ENCODE peak calls at places on chromosomes 3 and 15, in eight cellular contexts. A, Q, V, D, N, K, X and P are unnamed samples.

GRCh38 chr3:106688463-106688862 is 688.8 kb upstream of the CCDC54 start:
- DNase-seq in A (no peak), Q (no peak), V (peak), D (no peak), N (no peak), K (peak), X (peak), P (no peak)

GRCh38 chr3:146589899-146590508 is 15.1 kb downstream of the PLSCR5 start:
- DNase-seq in A (no peak), Q (peak), V (peak), D (no peak), N (no peak), K (peak), X (peak), P (no peak)

GRCh38 chr3:127709320-127710060 is 36.7 kb downstream of the ABTB1 start:
- DNase-seq in A (no peak), Q (no peak), V (peak), D (no peak), N (peak), K (peak), X (peak), P (no peak)

GRCh38 chr15:72616491-72617210 is 37.8 kb upstream of the GOLGA6B start:
- DNase-seq in A (no peak), Q (no peak), V (no peak), D (no peak), N (no peak), K (no peak), X (no peak), P (no peak)

GRCh38 chr3:6861331-6861988 is 545 bp downstream of the GRM7 start:
- DNase-seq in A (no peak), Q (no peak), V (no peak), D (peak), N (peak), K (no peak), X (peak), P (no peak)

GRCh38 chr3:185175370-185175987 is 22.6 kb upstream of the C3orf70 start:
- DNase-seq in A (no peak), Q (peak), V (peak), D (peak), N (peak), K (no peak), X (peak), P (no peak)

GRCh38 chr3:140467104-140467577 is 210.7 kb upstream of the TRIM42 start:
- DNase-seq in A (no peak), Q (no peak), V (peak), D (no peak), N (no peak), K (peak), X (peak), P (peak)

GRCh38 chr3:88462241-88462640 is 312.5 kb downstream of the C3orf38 start:
- DNase-seq in A (no peak), Q (no peak), V (peak), D (no peak), N (no peak), K (no peak), X (no peak), P (no peak)

GRCh38 chr15:69954726-69955125 is 143.0 kb downstream of the TLE3 start:
- DNase-seq in A (no peak), Q (no peak), V (no peak), D (no peak), N (no peak), K (no peak), X (no peak), P (no peak)

GRCh38 chr3:134904796-134905646 is 110.0 kb downstream of the EPHB1 start:
- DNase-seq in A (no peak), Q (no peak), V (no peak), D (no peak), N (no peak), K (no peak), X (no peak), P (no peak)

GRCh38 chr3:150738688-150739087 is 24.3 kb downstream of the SIAH2 start:
- DNase-seq in A (no peak), Q (no peak), V (peak), D (no peak), N (no peak), K (peak), X (no peak), P (no peak)

GRCh38 chr15:59676565-59676964 is 12.6 kb downstream of the BNIP2 start:
- DNase-seq in A (no peak), Q (no peak), V (no peak), D (no peak), N (no peak), K (no peak), X (no peak), P (no peak)

GRCh38 chr3:24096271-24096670 is 151.2 kb downstream of the NR1D2 start:
- DNase-seq in A (no peak), Q (no peak), V (no peak), D (no peak), N (no peak), K (no peak), X (no peak), P (no peak)

GRCh38 chr15:45101749-45102148 is 12.2 kb downstream of the DUOX2 start:
- DNase-seq in A (no peak), Q (no peak), V (no peak), D (no peak), N (no peak), K (no peak), X (no peak), P (no peak)

GRCh38 chr3:35760147-35760546 is 120.8 kb downstream of the ARPP21 start:
- DNase-seq in A (no peak), Q (no peak), V (no peak), D (no peak), N (no peak), K (no peak), X (no peak), P (no peak)

GRCh38 chr15:59042041-59042440 is 54.6 kb downstream of the RNF111 start:
- DNase-seq in A (no peak), Q (no peak), V (no peak), D (no peak), N (no peak), K (no peak), X (no peak), P (no peak)

GRCh38 chr15:90364251-90364650 is 12.2 kb downstream of the ZNF774 start:
- DNase-seq in A (no peak), Q (no peak), V (peak), D (no peak), N (no peak), K (peak), X (peak), P (no peak)

GRCh38 chr3:38649500-38650247 is at the start of gene SCN5A:
- DNase-seq in A (no peak), Q (peak), V (no peak), D (no peak), N (peak), K (peak), X (no peak), P (no peak)

GRCh38 chr15:83698294-83698693 is 44.4 kb downstream of the ADAMTSL3 start:
- DNase-seq in A (no peak), Q (peak), V (peak), D (no peak), N (no peak), K (peak), X (peak), P (peak)

GRCh38 chr15:67110958-67111864 is 45.8 kb downstream of the SMAD3 start:
- DNase-seq in A (no peak), Q (no peak), V (peak), D (no peak), N (no peak), K (no peak), X (no peak), P (no peak)

GRCh38 chr3:196694202-196694638 is 17.8 kb downstream of the CEP19 start:
- DNase-seq in A (no peak), Q (no peak), V (peak), D (no peak), N (no peak), K (peak), X (no peak), P (no peak)

GRCh38 chr15:101288905-101289513 is 6.0 kb downstream of the SNRPA1 start:
- DNase-seq in A (no peak), Q (peak), V (peak), D (no peak), N (no peak), K (peak), X (no peak), P (no peak)

GRCh38 chr15:68653795-68654194 is 75.0 kb downstream of the CORO2B start:
- DNase-seq in A (no peak), Q (no peak), V (no peak), D (no peak), N (no peak), K (no peak), X (no peak), P (no peak)

GRCh38 chr3:50345586-50345985 is at the start of gene ZMYND10:
- DNase-seq in A (peak), Q (peak), V (peak), D (peak), N (peak), K (peak), X (peak), P (peak)

GRCh38 chr15:91133511-91133910 is 33.5 kb downstream of the SV2B start:
- DNase-seq in A (no peak), Q (no peak), V (no peak), D (no peak), N (peak), K (no peak), X (no peak), P (no peak)

GRCh38 chr3:161104561-161105551 is at the start of gene B3GALNT1:
- DNase-seq in A (no peak), Q (peak), V (peak), D (peak), N (peak), K (peak), X (peak), P (peak)

GRCh38 chr15:76058714-76059319 is 968 bp upstream of the TMEM266 start:
- DNase-seq in A (no peak), Q (peak), V (peak), D (peak), N (peak), K (peak), X (peak), P (no peak)

GRCh38 chr3:5051772-5052171 is 70.3 kb upstream of the ARL8B start:
- DNase-seq in A (no peak), Q (no peak), V (no peak), D (no peak), N (no peak), K (no peak), X (no peak), P (no peak)

GRCh38 chr3:100603449-100603848 is 6.0 kb upstream of the ADGRG7 start:
- DNase-seq in A (no peak), Q (no peak), V (peak), D (no peak), N (peak), K (peak), X (peak), P (no peak)

GRCh38 chr3:100482181-100482580 is 10.2 kb upstream of the TMEM45A start:
- DNase-seq in A (no peak), Q (no peak), V (no peak), D (no peak), N (no peak), K (no peak), X (no peak), P (no peak)

GRCh38 chr3:115819785-115820384 is 196.6 kb downstream of the GAP43 start:
- DNase-seq in A (peak), Q (peak), V (peak), D (no peak), N (peak), K (peak), X (peak), P (peak)

GRCh38 chr3:9859530-9860025 is 15.8 kb upstream of the RPUSD3 start:
- DNase-seq in A (no peak), Q (no peak), V (no peak), D (no peak), N (no peak), K (no peak), X (no peak), P (no peak)

GRCh38 chr3:9866639-9867038 is 13.4 kb downstream of the CIDEC start:
- DNase-seq in A (no peak), Q (no peak), V (peak), D (no peak), N (no peak), K (peak), X (no peak), P (peak)

GRCh38 chr3:9861626-9862130 is 17.9 kb upstream of the RPUSD3 start:
- DNase-seq in A (no peak), Q (no peak), V (no peak), D (no peak), N (no peak), K (no peak), X (no peak), P (no peak)

GRCh38 chr3:9861201-9861600 is 17.4 kb upstream of the RPUSD3 start:
- DNase-seq in A (no peak), Q (no peak), V (no peak), D (no peak), N (no peak), K (no peak), X (no peak), P (no peak)

GRCh38 chr3:9862391-9863235 is 17.4 kb downstream of the CIDEC start:
- DNase-seq in A (peak), Q (peak), V (peak), D (no peak), N (peak), K (peak), X (peak), P (peak)
- TF ChIP-seq CTCF in A (no peak), Q (peak), V (peak), D (no peak), N (peak), K (peak), X (peak), P (no peak)

GRCh38 chr3:57078366-57079220 is 18.1 kb downstream of the SPATA12 start:
- DNase-seq in A (no peak), Q (peak), V (peak), D (no peak), N (peak), K (peak), X (peak), P (peak)
- TF ChIP-seq CTCF in A (no peak), Q (no peak), V (no peak), D (no peak), N (no peak), K (no peak), X (peak), P (no peak)

GRCh38 chr3:113745273-113746068 is 578 bp downstream of the NAA50 start:
- DNase-seq in A (peak), Q (peak), V (peak), D (peak), N (peak), K (peak), X (peak), P (peak)
- TF ChIP-seq CTCF in A (peak), Q (peak), V (peak), D (peak), N (peak), K (peak), X (peak), P (peak)

DNA sequence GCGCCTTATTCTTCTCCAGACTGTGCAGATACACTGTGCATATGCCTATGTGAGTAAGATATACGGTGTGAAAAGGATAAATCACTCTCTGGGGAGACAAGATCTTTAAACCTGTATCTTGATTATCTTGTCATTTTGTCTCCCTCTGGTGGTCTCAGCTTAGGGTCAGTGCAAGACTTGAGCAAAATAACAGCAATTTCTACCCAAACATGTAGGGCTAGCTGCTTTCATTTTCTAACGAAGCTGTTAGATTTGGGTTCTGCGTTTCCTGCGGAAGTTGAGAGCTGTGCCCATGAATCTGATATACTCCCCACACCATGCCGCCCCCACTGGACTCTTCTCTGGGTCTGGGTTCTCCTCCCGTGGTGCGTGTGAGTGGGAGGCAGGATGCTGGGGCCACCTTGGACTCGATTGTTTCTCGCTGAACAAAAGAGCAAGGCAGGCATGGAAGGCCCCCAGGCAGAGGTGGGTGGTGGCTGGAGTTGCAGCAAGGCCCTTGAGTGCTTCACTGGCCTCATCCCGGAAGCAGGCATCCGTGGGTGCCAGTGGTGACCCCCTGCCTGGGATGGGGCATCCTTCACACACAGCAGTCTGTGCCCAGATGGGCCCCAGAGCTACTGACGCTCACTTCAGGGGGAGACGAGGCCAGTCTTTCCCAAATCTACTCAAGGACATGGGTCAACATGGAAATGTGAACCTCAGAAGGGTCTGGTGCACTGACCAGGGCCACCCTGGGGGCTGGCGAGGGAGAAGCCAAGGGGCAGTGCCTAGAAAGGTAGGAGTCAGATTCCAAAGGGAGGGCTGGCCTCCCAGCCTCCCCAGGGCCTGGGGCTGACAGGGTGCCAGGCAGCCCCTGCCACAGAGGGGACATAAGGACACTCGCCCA is 179.6 kb downstream of the NSMCE3 start:
- DNase-seq in A (no peak), Q (no peak), V (peak), D (no peak), N (no peak), K (peak), X (peak), P (no peak)
- TF ChIP-seq CTCF in A (no peak), Q (no peak), V (peak), D (peak), N (peak), K (no peak), X (peak), P (no peak)

GRCh38 chr15:94327356-94327936 is 96.1 kb downstream of the MCTP2 start:
- DNase-seq in A (no peak), Q (no peak), V (peak), D (no peak), N (no peak), K (peak), X (peak), P (no peak)

GRCh38 chr15:94324117-94324826 is 92.9 kb downstream of the MCTP2 start:
- DNase-seq in A (no peak), Q (peak), V (peak), D (no peak), N (peak), K (peak), X (peak), P (peak)

GRCh38 chr15:94324835-94325767 is 93.7 kb downstream of the MCTP2 start:
- DNase-seq in A (no peak), Q (peak), V (no peak), D (no peak), N (no peak), K (no peak), X (no peak), P (no peak)

GRCh38 chr15:94322141-94322540 is 90.8 kb downstream of the MCTP2 start:
- DNase-seq in A (no peak), Q (no peak), V (peak), D (no peak), N (no peak), K (no peak), X (no peak), P (no peak)

DNA sequence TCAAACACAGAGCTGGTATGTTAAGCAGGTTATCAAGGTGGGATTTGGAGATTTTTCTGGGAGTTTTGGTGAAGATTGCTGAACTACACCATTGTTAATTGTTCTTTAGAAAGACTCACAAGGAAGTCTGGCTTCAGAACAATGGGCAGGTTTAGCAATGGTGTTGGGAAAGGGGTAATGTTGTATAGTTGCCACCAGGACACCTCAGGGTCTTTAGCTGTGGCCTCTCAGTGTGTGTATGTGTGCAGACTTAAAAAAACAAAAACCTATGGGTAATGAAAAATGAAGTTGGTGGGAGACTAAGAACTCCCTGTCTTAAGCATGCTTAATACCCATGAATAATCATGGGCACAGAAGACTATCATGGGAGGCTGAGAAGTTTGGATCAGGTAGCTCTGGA is 91.7 kb downstream of the MCTP2 start:
- DNase-seq in A (no peak), Q (no peak), V (no peak), D (no peak), N (no peak), K (no peak), X (no peak), P (no peak)
- TF ChIP-seq CTCF in A (no peak), Q (no peak), V (no peak), D (no peak), N (peak), K (no peak), X (no peak), P (no peak)

GRCh38 chr3:17674082-17674686 is 68.2 kb downstream of the TBC1D5 start:
- DNase-seq in A (no peak), Q (no peak), V (no peak), D (no peak), N (no peak), K (no peak), X (no peak), P (no peak)
- TF ChIP-seq CTCF in A (no peak), Q (no peak), V (no peak), D (no peak), N (no peak), K (no peak), X (no peak), P (no peak)

GRCh38 chr15:92611995-92612745 is 43.4 kb downstream of the FAM174B start:
- DNase-seq in A (no peak), Q (no peak), V (no peak), D (no peak), N (no peak), K (no peak), X (no peak), P (no peak)
- TF ChIP-seq CTCF in A (no peak), Q (no peak), V (peak), D (peak), N (peak), K (no peak), X (no peak), P (no peak)